ENCODE peak calls at places on chromosomes 1 and 21, in nine cellular contexts. H, A, S, N, W, K, X, G and Y are unnamed samples.
A peak's percentile ranks its signal among the peaks of the same experiment; 100 is the strongest.

GRCh38 chr1:150543500-150544143 is 5.6 kb upstream of the ADAMTSL4 start:
- DNase-seq in G (no peak), S (no peak), A (no peak), N (peak; percentile 18), W (no peak), K (no peak), X (no peak), H (no peak), Y (no peak)

GRCh38 chr21:35244514-35244913 is 195.4 kb upstream of the RUNX1 start:
- DNase-seq in W (no peak), G (no peak), N (no peak), K (no peak), H (no peak), X (peak; percentile 82), S (no peak), A (no peak), Y (no peak)

GRCh38 chr21:36834192-36834591 is 132.3 kb downstream of the HLCS start:
- DNase-seq in W (no peak), K (no peak), G (no peak), A (no peak), H (no peak), X (no peak), S (no peak), N (no peak), Y (no peak)

GRCh38 chr1:236302941-236303340 is 21.2 kb upstream of the ERO1B start:
- DNase-seq in S (no peak), H (no peak), K (no peak), W (no peak), A (no peak), G (no peak), X (peak; percentile 2), N (no peak), Y (no peak)

GRCh38 chr21:36656138-36656537 is 42.8 kb upstream of the SIM2 start:
- DNase-seq in S (no peak), H (no peak), G (no peak), N (no peak), A (no peak), X (no peak), W (no peak), K (no peak), Y (no peak)

GRCh38 chr1:158177705-158178450 is 2.8 kb upstream of the CD1D start:
- DNase-seq in X (peak; percentile 35), A (no peak), K (peak; percentile 86), G (no peak), N (peak; percentile 92), S (peak; percentile 95), H (peak; percentile 70), W (no peak), Y (peak; percentile 38)

GRCh38 chr21:44761011-44761729 is 40.5 kb downstream of the UBE2G2 start:
- DNase-seq in N (peak; percentile 91), S (peak; percentile 49), A (no peak), W (no peak), K (no peak), X (no peak), G (no peak), H (no peak), Y (no peak)

GRCh38 chr1:245375789-245376188 is 221.0 kb downstream of the KIF26B start:
- DNase-seq in X (no peak), N (no peak), K (no peak), G (no peak), S (no peak), W (no peak), H (no peak), A (no peak), Y (no peak)

GRCh38 chr1:52070704-52071103 is 14.6 kb downstream of the BTF3L4 start:
- DNase-seq in G (no peak), K (no peak), N (no peak), W (no peak), H (no peak), A (no peak), X (no peak), S (no peak), Y (no peak)